ENCODE peak calls at places on chromosomes 13 and 19, in nine cellular contexts. W is upper lobe of left lung; G is activated CD8-positive, alpha-beta T cell treated with anti-CD3 and anti-CD28 coated beads for 36 hours; Q is coronary artery; V is heart left ventricle; Y is body of pancreas; X is lower leg skin; E is endothelial cell; R is tibial artery. F is an unnamed sample.

GRCh38 chr19:4713384-4713951 is 10.2 kb downstream of the DPP9 start:
- DNase-seq in Q (peak; percentile 89), X (peak; percentile 93), Y (peak; percentile 68), V (peak; percentile 94), W (peak; percentile 53), G (no peak), R (peak; percentile 87), E (no peak), F (no peak)

GRCh38 chr13:27536361-27537101 is 83.8 kb downstream of the LNX2 start:
- DNase-seq in Q (no peak), W (peak; percentile 79), V (no peak), G (no peak), Y (no peak), X (no peak), E (no peak), R (no peak), F (no peak)

GRCh38 chr19:41591951-41592562 is 16.1 kb downstream of the CEACAM21 start:
- DNase-seq in Y (no peak), X (no peak), R (no peak), Q (no peak), W (no peak), G (no peak), E (no peak), V (no peak), F (no peak)

GRCh38 chr13:107964356-107964755 is 251.0 kb downstream of the LIG4 start:
- DNase-seq in X (no peak), Q (no peak), R (no peak), V (no peak), W (no peak), G (no peak), E (no peak), Y (no peak), F (no peak)

GRCh38 chr19:3655402-3656072 is 28.9 kb upstream of the CACTIN start:
- DNase-seq in G (no peak), R (peak; percentile 70), Y (no peak), X (no peak), V (peak; percentile 78), W (no peak), E (no peak), Q (no peak), F (no peak)

GRCh38 chr13:27171244-27171829 is at the start of gene USP12:
- DNase-seq in R (peak; percentile 67), V (peak; percentile 35), Q (no peak), W (no peak), X (no peak), Y (no peak), G (peak; percentile 63), E (no peak), F (peak; percentile 65)

GRCh38 chr19:19520989-19521388 is 5.0 kb downstream of the NDUFA13 start:
- DNase-seq in Q (no peak), E (no peak), V (no peak), Y (no peak), X (no peak), R (no peak), W (no peak), G (no peak), F (no peak)

GRCh38 chr19:33903489-33903850 is 106.8 kb downstream of the KCTD15 start:
- DNase-seq in G (no peak), V (no peak), E (no peak), R (no peak), Y (peak; percentile 20), W (no peak), Q (no peak), X (no peak), F (no peak)

GRCh38 chr19:11168568-11168967 is 13.0 kb upstream of the SPC24 start:
- DNase-seq in G (no peak), V (no peak), X (no peak), Y (no peak), W (no peak), E (no peak), R (peak; percentile 86), Q (no peak), F (no peak)

GRCh38 chr13:107586216-107586615 is 629.1 kb downstream of the LIG4 start:
- DNase-seq in G (no peak), Y (no peak), E (no peak), V (no peak), W (no peak), X (no peak), R (no peak), Q (no peak), F (no peak)

GRCh38 chr19:4654437-4655361 is 15.4 kb downstream of the TNFAIP8L1 start:
- DNase-seq in V (no peak), W (no peak), X (no peak), Y (no peak), R (no peak), Q (no peak), G (no peak), E (no peak), F (no peak)

GRCh38 chr19:810077-810855 is 11.5 kb downstream of the PLPPR3 start:
- DNase-seq in E (no peak), Y (peak; percentile 24), R (no peak), X (no peak), W (no peak), V (no peak), Q (no peak), G (no peak), F (peak; percentile 27)

GRCh38 chr13:66354880-66355279 is 875.3 kb downstream of the PCDH9 start:
- DNase-seq in E (no peak), W (no peak), Y (no peak), X (no peak), Q (no peak), V (no peak), G (no peak), R (no peak), F (no peak)

GRCh38 chr19:29671393-29672076 is 6.3 kb downstream of the PLEKHF1 start:
- DNase-seq in R (peak; percentile 67), Q (no peak), Y (peak; percentile 50), X (no peak), E (no peak), V (peak; percentile 86), W (peak; percentile 72), G (peak; percentile 96), F (peak; percentile 81)

GRCh38 chr19:51824603-51825002 is 29.6 kb downstream of the FPR3 start:
- DNase-seq in X (no peak), E (no peak), G (no peak), Q (no peak), Y (no peak), R (no peak), W (no peak), V (no peak), F (no peak)

GRCh38 chr19:50427997-50428425 is 4.7 kb upstream of the MYBPC2 start:
- DNase-seq in V (peak; percentile 86), E (no peak), Q (peak; percentile 85), G (no peak), R (peak; percentile 90), X (peak; percentile 84), Y (peak; percentile 81), W (peak; percentile 96), F (no peak)

GRCh38 chr19:35240322-35240721 is 8.5 kb upstream of the LSR start:
- DNase-seq in Y (no peak), X (no peak), G (no peak), R (no peak), V (no peak), Q (no peak), W (no peak), E (no peak), F (no peak)

GRCh38 chr19:13741893-13742292 is 22.4 kb upstream of the MRI1 start:
- DNase-seq in X (no peak), G (no peak), Q (no peak), V (no peak), E (no peak), W (no peak), Y (no peak), R (no peak), F (no peak)
- TF ChIP-seq CTCF in X (no peak), G (no peak), Q (no peak), V (no peak), E (no peak), W (no peak), Y (no peak), R (no peak), F (no peak)

DNA sequence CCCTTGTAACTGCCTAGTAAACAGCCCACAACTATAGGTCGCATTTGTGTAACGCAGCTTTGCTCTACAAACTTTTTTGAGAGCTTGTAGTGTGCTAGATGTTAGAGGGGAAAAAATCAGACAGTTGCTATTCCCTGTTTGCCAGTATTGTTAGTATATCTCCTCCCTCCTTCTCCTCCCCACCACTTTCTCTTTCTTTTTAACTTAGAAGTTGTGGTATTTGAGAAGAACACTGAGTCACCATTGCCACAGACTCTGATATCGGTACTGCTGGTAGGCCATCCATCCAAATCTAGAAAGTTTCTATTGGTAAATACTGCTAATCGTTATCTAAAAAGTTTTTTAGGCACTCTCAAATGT is 661 bp downstream of the POMP start:
- DNase-seq in V (no peak), Q (no peak), G (peak; percentile 41), E (no peak), W (no peak), R (no peak), X (no peak), Y (no peak), F (peak; percentile 29)
- TF ChIP-seq CTCF in V (no peak), Q (no peak), G (no peak), E (no peak), W (no peak), R (no peak), X (no peak), Y (no peak), F (no peak)

DNA sequence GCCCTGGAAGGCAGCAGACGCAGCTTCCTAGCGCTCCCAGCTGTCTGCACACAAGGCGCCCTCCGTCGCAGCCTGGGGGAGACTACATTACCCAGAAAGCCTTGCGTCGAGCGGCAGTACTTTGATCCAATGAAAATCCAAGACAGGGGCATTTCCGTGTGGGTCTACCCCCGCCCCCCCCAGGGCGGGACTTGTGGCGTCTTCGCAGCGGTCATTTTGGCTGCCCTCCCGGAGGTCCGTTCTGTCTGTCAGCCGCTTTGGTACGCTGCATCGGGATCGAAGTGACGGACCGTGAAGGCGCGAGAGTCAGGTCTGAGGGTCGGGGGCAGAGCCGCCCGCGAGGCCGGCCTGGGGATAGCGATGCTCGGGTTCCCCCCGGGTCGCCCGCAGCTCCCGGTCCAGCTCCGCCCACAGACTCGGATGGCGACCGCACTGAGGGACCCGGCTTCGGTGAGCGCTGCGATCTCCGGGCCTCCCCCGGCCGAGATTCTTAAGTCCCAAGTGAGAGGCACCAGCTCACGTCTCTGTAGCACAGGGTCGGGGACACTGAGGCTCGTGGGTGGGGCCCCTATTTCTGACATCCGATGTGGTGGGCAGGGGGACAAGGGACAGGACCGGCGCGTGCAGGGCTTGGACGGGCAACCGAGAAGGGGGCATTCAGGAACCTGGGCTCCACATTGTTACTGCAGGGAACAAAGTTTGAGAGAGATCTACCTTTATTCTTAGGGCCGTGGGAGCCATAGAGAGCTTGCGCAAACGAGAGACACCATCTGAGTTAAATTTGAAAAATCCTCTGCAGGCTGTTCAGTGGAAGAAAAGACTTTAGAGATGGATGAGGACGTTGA is at the start of gene ZNF211:
- DNase-seq in Q (peak; percentile 93), G (peak; percentile 94), W (peak; percentile 87), V (peak; percentile 95), Y (peak; percentile 91), E (peak; percentile 88), R (peak; percentile 94), X (peak; percentile 89), F (peak; percentile 92)
- TF ChIP-seq CTCF in Q (no peak), G (no peak), W (no peak), V (no peak), Y (no peak), E (no peak), R (peak; percentile 11), X (no peak), F (no peak)

DNA sequence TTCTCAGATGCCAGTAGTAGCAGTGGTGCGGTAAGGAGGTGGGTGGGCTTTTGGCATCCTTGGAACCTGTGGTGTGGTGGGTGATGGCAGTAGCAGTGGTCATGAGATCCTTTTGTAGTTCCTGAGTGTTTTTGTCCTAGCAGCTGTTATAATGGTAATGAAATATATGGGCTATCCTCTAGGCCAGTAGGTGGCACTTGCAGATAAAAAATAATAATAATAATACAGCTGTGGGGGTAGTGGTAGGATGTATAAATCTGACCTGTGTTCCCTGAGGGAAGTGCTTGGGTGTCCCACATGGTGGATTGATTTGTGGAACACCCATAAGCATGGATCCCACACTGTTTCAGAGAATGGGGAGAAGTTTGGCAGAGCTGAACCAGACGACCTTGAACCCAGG is 334.0 kb downstream of the SLITRK5 start:
- DNase-seq in Q (no peak), R (no peak), V (no peak), Y (no peak), E (no peak), X (no peak), G (no peak), W (no peak), F (no peak)
- TF ChIP-seq CTCF in Q (no peak), R (no peak), V (no peak), Y (no peak), E (no peak), X (no peak), G (no peak), W (no peak), F (no peak)